ENCODE peak calls at places on chromosomes 7 and 10, in five cellular contexts. O, M, W, G and D are unnamed samples.
A peak's percentile ranks its signal among the peaks of the same experiment; 100 is the strongest.

GRCh38 chr7:155293721-155294642 is 3.7 kb upstream of the INSIG1 start:
- DNase-seq in O (no peak), M (no peak), W (no peak), G (no peak), D (no peak)

GRCh38 chr10:49518982-49519578 is 19.8 kb downstream of the ERCC6 start:
- DNase-seq in O (no peak), M (peak; percentile 26), W (peak; percentile 2), G (peak; percentile 42), D (peak; percentile 42)

GRCh38 chr10:24251547-24251946 is 42.6 kb downstream of the KIAA1217 start:
- DNase-seq in O (no peak), M (peak; percentile 33), W (no peak), G (no peak), D (no peak)

GRCh38 chr7:85172530-85172941 is 14.3 kb downstream of the SEMA3D start:
- DNase-seq in O (peak; percentile 55), M (peak; percentile 61), W (no peak), G (no peak), D (no peak)

GRCh38 chr10:30000802-30001571 is 58.4 kb downstream of the JCAD start:
- DNase-seq in O (peak; percentile 35), M (peak; percentile 32), W (peak; percentile 89), G (no peak), D (no peak)

GRCh38 chr7:151552352-151553028 is 32.8 kb upstream of the RHEB start:
- DNase-seq in O (no peak), M (peak; percentile 71), W (no peak), G (no peak), D (no peak)

GRCh38 chr7:27840314-27840713 is 100.4 kb downstream of the TAX1BP1 start:
- DNase-seq in O (no peak), M (no peak), W (no peak), G (peak; percentile 7), D (peak; percentile 53)

GRCh38 chr10:132447446-132448247 is 50.6 kb downstream of the PWWP2B start:
- DNase-seq in O (no peak), M (peak; percentile 97), W (no peak), G (no peak), D (peak; percentile 94)

GRCh38 chr10:132707776-132708171 is 78.2 kb downstream of the NKX6-2 start:
- DNase-seq in O (no peak), M (no peak), W (no peak), G (no peak), D (no peak)

GRCh38 chr10:120077707-120078492 is 185.4 kb downstream of the SEC23IP start:
- DNase-seq in O (no peak), M (peak; percentile 12), W (no peak), G (no peak), D (peak; percentile 2)

GRCh38 chr10:360653-361052 is 225.4 kb downstream of the ZMYND11 start:
- DNase-seq in O (no peak), M (no peak), W (no peak), G (no peak), D (no peak)

GRCh38 chr7:90488220-90488619 is 18.8 kb downstream of the PTTG1IP2 start:
- DNase-seq in O (no peak), M (no peak), W (no peak), G (no peak), D (no peak)

GRCh38 chr7:873367-874002 is 2.9 kb upstream of the GET4 start:
- DNase-seq in O (peak; percentile 63), M (peak; percentile 75), W (peak; percentile 36), G (peak; percentile 85), D (peak; percentile 76)

GRCh38 chr7:3861941-3862340 is 560.9 kb downstream of the SDK1 start:
- DNase-seq in O (no peak), M (peak; percentile 86), W (peak; percentile 96), G (no peak), D (peak; percentile 26)

GRCh38 chr7:36127075-36127740 is 25.8 kb upstream of the EEPD1 start:
- DNase-seq in O (no peak), M (no peak), W (no peak), G (no peak), D (no peak)

GRCh38 chr7:47221826-47222225 is 360.1 kb downstream of the TNS3 start:
- DNase-seq in O (no peak), M (no peak), W (no peak), G (no peak), D (no peak)

GRCh38 chr7:137934176-137934826 is 67.6 kb downstream of the CREB3L2 start:
- DNase-seq in O (no peak), M (peak; percentile 78), W (no peak), G (no peak), D (no peak)

GRCh38 chr10:9297580-9297979 is 1243.1 kb downstream of the GATA3 start:
- DNase-seq in O (no peak), M (no peak), W (no peak), G (no peak), D (no peak)

GRCh38 chr10:18822156-18822555 is 162.9 kb downstream of the ARL5B start:
- DNase-seq in O (no peak), M (no peak), W (no peak), G (no peak), D (peak; percentile 3)

GRCh38 chr7:1981878-1982230 is 250.9 kb downstream of the MAD1L1 start:
- DNase-seq in O (no peak), M (no peak), W (no peak), G (no peak), D (no peak)

GRCh38 chr7:43799605-43800004 is 41.1 kb downstream of the BLVRA start:
- DNase-seq in O (no peak), M (peak; percentile 46), W (no peak), G (no peak), D (no peak)

GRCh38 chr10:78932861-78933260 is 135.9 kb upstream of the ZMIZ1 start:
- DNase-seq in O (no peak), M (no peak), W (no peak), G (no peak), D (no peak)

GRCh38 chr10:117242463-117242832 is 1.5 kb downstream of the SLC18A2 start:
- DNase-seq in O (no peak), M (no peak), W (no peak), G (no peak), D (no peak)

GRCh38 chr10:96688789-96689188 is 31.5 kb downstream of the PIK3AP1 start:
- DNase-seq in O (no peak), M (no peak), W (no peak), G (no peak), D (no peak)

GRCh38 chr7:42940985-42941847 is 9.0 kb downstream of the MRPL32 start:
- DNase-seq in O (peak; percentile 66), M (peak; percentile 43), W (no peak), G (peak; percentile 62), D (peak; percentile 93)

GRCh38 chr10:124025638-124026336 is 67.6 kb downstream of the CHST15 start:
- DNase-seq in O (no peak), M (no peak), W (no peak), G (no peak), D (peak; percentile 21)

GRCh38 chr7:105648561-105649401 is 67.5 kb upstream of the EFCAB10 start:
- DNase-seq in O (no peak), M (peak; percentile 25), W (no peak), G (no peak), D (no peak)

GRCh38 chr10:52066383-52066782 is 247.7 kb upstream of the DKK1 start:
- DNase-seq in O (no peak), M (no peak), W (no peak), G (no peak), D (no peak)

GRCh38 chr7:20596653-20597052 is 18.8 kb upstream of the ABCB5 start:
- DNase-seq in O (peak; percentile 20), M (peak; percentile 89), W (peak; percentile 68), G (no peak), D (no peak)

GRCh38 chr10:29268011-29268410 is 20.9 kb upstream of the LYZL1 start:
- DNase-seq in O (no peak), M (no peak), W (no peak), G (no peak), D (no peak)

GRCh38 chr10:62817763-62818425 is 1.7 kb upstream of the EGR2 start:
- DNase-seq in O (no peak), M (peak; percentile 79), W (no peak), G (peak; percentile 88), D (peak; percentile 79)

GRCh38 chr10:76560338-76560737 is 1077.3 kb downstream of the KCNMA1 start:
- DNase-seq in O (no peak), M (no peak), W (no peak), G (no peak), D (no peak)

GRCh38 chr10:56319386-56319785 is 41.7 kb downstream of the ZWINT start:
- DNase-seq in O (no peak), M (peak; percentile 95), W (no peak), G (peak; percentile 5), D (no peak)

GRCh38 chr10:2037246-2037645 is 299.9 kb upstream of the ADARB2 start:
- DNase-seq in O (no peak), M (no peak), W (no peak), G (no peak), D (no peak)
- TF ChIP-seq CTCF in O (no peak), M (no peak), W (no peak), G (no peak), D (no peak)

GRCh38 chr7:103955985-103956384 is 33.5 kb downstream of the RELN start:
- DNase-seq in O (no peak), M (no peak), W (no peak), G (no peak), D (no peak)
- TF ChIP-seq CTCF in O (no peak), M (no peak), W (no peak), G (no peak), D (no peak)

GRCh38 chr7:103051520-103051919 is 23.1 kb downstream of the FBXL13 start:
- DNase-seq in O (no peak), M (no peak), W (no peak), G (no peak), D (no peak)
- TF ChIP-seq CTCF in O (no peak), M (no peak), W (no peak), G (no peak), D (no peak)

DNA sequence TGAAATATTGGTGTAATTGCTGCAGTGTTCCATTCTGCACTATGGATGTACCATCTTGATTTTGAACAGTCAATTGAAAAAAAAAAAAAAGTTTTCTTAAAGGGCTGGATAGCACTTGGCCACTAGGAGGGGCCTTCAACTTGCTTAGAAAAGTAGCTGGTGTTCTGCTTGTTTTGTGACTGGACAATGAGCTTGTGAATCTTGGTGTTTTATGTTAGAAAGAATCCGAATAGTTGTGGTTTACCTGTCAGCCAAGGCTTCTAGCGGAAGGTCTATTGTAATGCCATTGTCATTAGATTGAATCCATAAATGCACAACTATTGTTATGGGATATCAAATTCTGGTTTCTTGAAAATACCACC is 77.1 kb downstream of the BMPER start:
- DNase-seq in O (peak; percentile 59), M (peak; percentile 52), W (no peak), G (no peak), D (no peak)
- TF ChIP-seq CTCF in O (peak; percentile 66), M (peak; percentile 56), W (peak; percentile 74), G (no peak), D (no peak)

GRCh38 chr7:50590535-50590934 is 25.3 kb upstream of the DDC start:
- DNase-seq in O (no peak), M (no peak), W (no peak), G (no peak), D (no peak)

GRCh38 chr7:50587737-50588136 is 22.5 kb upstream of the DDC start:
- DNase-seq in O (no peak), M (no peak), W (no peak), G (no peak), D (no peak)

GRCh38 chr7:50591098-50591479 is 25.9 kb upstream of the DDC start:
- DNase-seq in O (no peak), M (no peak), W (no peak), G (no peak), D (no peak)

GRCh38 chr7:50589362-50589761 is 24.2 kb upstream of the DDC start:
- DNase-seq in O (no peak), M (no peak), W (no peak), G (no peak), D (no peak)

GRCh38 chr7:50588937-50589336 is 23.7 kb upstream of the DDC start:
- DNase-seq in O (no peak), M (no peak), W (no peak), G (no peak), D (no peak)
- TF ChIP-seq CTCF in O (peak; percentile 4), M (no peak), W (peak; percentile 22), G (no peak), D (peak; percentile 40)